ENCODE peak calls at places on chromosomes 6 and 20, in seven cellular contexts. J is esophagus squamous epithelium, H is brain microvascular endothelial cell, X is tibial artery, A is gastrocnemius medialis, S is spleen, N is A549. Y is an unnamed sample.

GRCh38 chr6:56649053-56649769 is 6.5 kb upstream of the DST start:
- DNase-seq in N (peak), H (no peak), X (no peak), S (no peak), A (no peak), J (no peak), Y (no peak)

GRCh38 chr20:51486197-51487005 is 56.1 kb downstream of the NFATC2 start:
- DNase-seq in N (no peak), A (no peak), H (peak), J (no peak), X (no peak), S (peak), Y (no peak)

GRCh38 chr6:141309295-141309694 is 823.4 kb upstream of the GJE1 start:
- DNase-seq in J (no peak), A (no peak), N (no peak), X (no peak), S (no peak), H (no peak), Y (no peak)

GRCh38 chr6:23752414-23752813 is 373.6 kb upstream of the NRSN1 start:
- DNase-seq in S (no peak), J (no peak), N (no peak), A (no peak), H (no peak), X (no peak), Y (no peak)

GRCh38 chr6:42315991-42316378 is 98.3 kb upstream of the MRPS10 start:
- DNase-seq in N (peak), X (no peak), S (no peak), J (no peak), A (no peak), H (peak), Y (no peak)

GRCh38 chr20:58382096-58382495 is 6.9 kb upstream of the VAPB start:
- DNase-seq in A (no peak), H (no peak), J (no peak), X (no peak), S (no peak), N (no peak), Y (no peak)

GRCh38 chr6:148747493-148748160 is 797 bp downstream of the UST start:
- DNase-seq in J (no peak), H (peak), A (peak), S (peak), X (peak), N (peak), Y (peak)

GRCh38 chr6:14549319-14549770 is 431.8 kb downstream of the CD83 start:
- DNase-seq in X (no peak), N (no peak), S (no peak), H (no peak), A (no peak), J (no peak), Y (no peak)

GRCh38 chr6:36917541-36918193 is 31.9 kb downstream of the C6orf89 start:
- DNase-seq in J (no peak), A (peak), H (no peak), S (no peak), N (no peak), X (peak), Y (peak)

GRCh38 chr6:1689141-1689540 is 79.4 kb downstream of the FOXC1 start:
- DNase-seq in A (no peak), X (no peak), S (no peak), H (no peak), N (no peak), J (no peak), Y (no peak)

GRCh38 chr20:57879437-57880115 is 169.8 kb upstream of the PMEPA1 start:
- DNase-seq in A (no peak), N (no peak), S (no peak), J (no peak), H (no peak), X (no peak), Y (no peak)

GRCh38 chr6:971981-972640 is 279.2 kb upstream of the EXOC2 start:
- DNase-seq in A (no peak), N (no peak), H (no peak), S (no peak), X (no peak), J (no peak), Y (no peak)

GRCh38 chr6:17432356-17432755 is 39.0 kb downstream of the CAP2 start:
- DNase-seq in X (no peak), A (no peak), S (no peak), H (no peak), J (no peak), N (no peak), Y (no peak)
- H3K27ac ChIP-seq in X (no peak), A (peak), S (no peak), H (no peak), J (no peak), N (peak), Y (peak)

GRCh38 chr6:106730264-106730663 is 100.9 kb downstream of the QRSL1 start:
- DNase-seq in J (no peak), A (no peak), S (no peak), X (no peak), N (no peak), H (no peak), Y (no peak)
- H3K4me3 ChIP-seq in J (no peak), A (no peak), S (no peak), X (no peak), N (no peak), H (no peak), Y (no peak)

GRCh38 chr6:155378284-155378683 is 64.0 kb upstream of the TFB1M start:
- DNase-seq in N (no peak), H (no peak), J (no peak), S (no peak), A (no peak), X (no peak), Y (no peak)

GRCh38 chr6:155384343-155384742 is 70.1 kb upstream of the TFB1M start:
- DNase-seq in N (no peak), J (no peak), A (no peak), X (no peak), S (no peak), H (no peak), Y (no peak)

GRCh38 chr6:155381856-155382690 is 67.8 kb upstream of the TFB1M start:
- DNase-seq in J (no peak), X (no peak), H (peak), S (no peak), A (no peak), N (no peak), Y (no peak)

GRCh38 chr6:155378724-155379123 is 64.4 kb upstream of the TFB1M start:
- DNase-seq in N (no peak), X (no peak), J (no peak), S (no peak), H (no peak), A (no peak), Y (no peak)

GRCh38 chr6:155380666-155381332 is 66.5 kb upstream of the TFB1M start:
- DNase-seq in H (no peak), S (no peak), J (no peak), X (no peak), N (no peak), A (no peak), Y (no peak)
- TF ChIP-seq CTCF in H (no peak), S (no peak), J (no peak), X (no peak), N (no peak), A (no peak), Y (no peak)

GRCh38 chr6:28383235-28384142 is 16.1 kb downstream of the ZSCAN12 start:
- DNase-seq in J (peak), X (peak), H (peak), S (peak), A (peak), N (peak), Y (peak)

GRCh38 chr6:28380381-28380780 is 19.2 kb downstream of the ZSCAN12 start:
- DNase-seq in H (no peak), N (no peak), J (no peak), A (no peak), S (no peak), X (no peak), Y (no peak)

GRCh38 chr6:28378644-28379043 is 20.9 kb downstream of the ZSCAN12 start:
- DNase-seq in A (no peak), J (no peak), H (no peak), S (no peak), X (no peak), N (no peak), Y (no peak)

GRCh38 chr6:28384143-28384533 is 15.4 kb downstream of the ZSCAN12 start:
- DNase-seq in S (no peak), J (no peak), H (no peak), N (no peak), X (no peak), A (no peak), Y (no peak)
- H3K27ac ChIP-seq in S (peak), J (no peak), H (no peak), N (no peak), X (peak), A (no peak), Y (no peak)

GRCh38 chr20:22576733-22577514 is 7.4 kb downstream of the FOXA2 start:
- DNase-seq in J (no peak), S (no peak), X (no peak), N (no peak), A (no peak), H (no peak), Y (no peak)
- H3K4me3 ChIP-seq in J (no peak), S (no peak), X (no peak), N (no peak), A (no peak), H (no peak), Y (no peak)

GRCh38 chr6:137222376-137222775 is 3.2 kb upstream of the IFNGR1 start:
- DNase-seq in J (no peak), S (no peak), N (no peak), A (no peak), X (no peak), H (no peak), Y (no peak)
- TF ChIP-seq CTCF in J (no peak), S (no peak), N (no peak), A (no peak), X (no peak), H (no peak), Y (no peak)

Y was measured in psoas muscle.